ENCODE peak calls at places on chromosomes 16 and 17, in nine cellular contexts. X is hepatocyte, F is BE2C, V is upper lobe of left lung, O is MM.1S, T is body of pancreas, W is upper lobe of right lung, A is sigmoid colon, J is LNCaP clone FGC. S is an unnamed sample.

GRCh38 chr16:9599415-9600110 is 508.1 kb downstream of the HAPSTR1 start:
- DNase-seq in F (no peak), J (no peak), V (no peak), A (no peak), X (no peak), T (no peak), W (no peak), O (no peak), S (no peak)

GRCh38 chr17:55433629-55434422 is 12.2 kb upstream of the MMD start:
- DNase-seq in W (no peak), J (peak), A (peak), F (no peak), X (peak), T (peak), V (peak), O (no peak), S (peak)

GRCh38 chr16:48231675-48232214 is 12.4 kb upstream of the LONP2 start:
- DNase-seq in O (peak), W (no peak), J (no peak), V (no peak), X (peak), T (peak), F (peak), A (no peak), S (peak)

GRCh38 chr17:43940630-43941029 is 1.6 kb downstream of the PPY start:
- DNase-seq in J (no peak), T (no peak), W (no peak), O (peak), X (peak), F (peak), V (no peak), A (no peak), S (peak)

GRCh38 chr17:4968166-4968915 is 724 bp upstream of the SPAG7 start:
- DNase-seq in J (no peak), V (no peak), A (no peak), T (no peak), F (peak), W (peak), X (peak), O (no peak), S (no peak)

GRCh38 chr17:42365136-42365535 is 23.1 kb downstream of the STAT3 start:
- DNase-seq in F (no peak), W (no peak), O (no peak), V (no peak), A (no peak), J (no peak), T (no peak), X (peak), S (peak)

GRCh38 chr17:71460943-71461342 is 659.9 kb upstream of the SOX9 start:
- DNase-seq in T (peak), V (no peak), A (no peak), X (peak), J (no peak), W (no peak), F (peak), O (no peak), S (peak)

GRCh38 chr16:86604436-86605220 is 26.3 kb downstream of the FOXL1 start:
- DNase-seq in F (no peak), O (peak), T (no peak), X (no peak), W (no peak), J (no peak), V (no peak), A (no peak), S (no peak)

GRCh38 chr17:57718878-57719277 is 26.2 kb downstream of the CCDC182 start:
- DNase-seq in W (no peak), F (no peak), X (no peak), A (no peak), J (no peak), V (no peak), O (no peak), T (no peak), S (no peak)

GRCh38 chr16:76634847-76635697 is 357.9 kb downstream of the CNTNAP4 start:
- DNase-seq in F (no peak), J (no peak), T (no peak), X (no peak), A (no peak), W (peak), V (no peak), O (no peak), S (no peak)

DNA sequence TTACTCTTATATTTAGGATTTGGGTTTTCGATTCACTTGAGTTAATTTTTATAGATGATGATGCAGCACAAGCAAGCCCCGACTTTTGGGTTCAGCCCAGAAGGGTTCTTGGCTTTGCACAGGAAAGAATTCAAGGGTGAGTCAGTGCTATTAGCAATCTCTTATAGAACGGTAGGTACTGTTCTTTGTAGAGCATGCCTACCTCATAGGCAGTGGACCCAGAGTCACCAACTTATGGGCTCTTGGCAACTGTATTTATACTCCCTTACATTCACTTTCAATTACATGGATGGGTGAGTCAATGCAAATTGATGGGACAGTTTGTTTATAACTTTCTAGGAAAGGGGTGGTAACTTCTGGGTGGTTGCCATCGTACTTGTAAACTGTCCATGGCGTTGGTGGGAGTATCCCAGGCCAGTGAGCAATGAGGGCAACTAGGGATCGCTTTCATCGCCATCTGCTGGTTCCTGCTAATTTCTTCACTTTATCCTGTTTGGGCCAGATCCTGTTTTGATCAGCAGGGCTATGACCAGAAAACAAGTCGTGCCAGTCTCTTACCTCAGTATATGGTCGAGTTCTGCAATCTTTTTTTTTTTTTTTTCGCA is 362.6 kb downstream of the CNTNAP4 start:
- DNase-seq in J (peak), T (peak), W (no peak), O (no peak), A (no peak), V (no peak), F (peak), X (peak), S (peak)
- TF ChIP-seq CTCF in J (peak), T (peak), W (no peak), O (peak), A (no peak), V (no peak), F (peak), X (peak), S (peak)

GRCh38 chr16:31204871-31205666 is 2.5 kb upstream of the PYCARD start:
- DNase-seq in W (no peak), J (no peak), F (no peak), X (no peak), T (no peak), A (no peak), V (no peak), O (no peak), S (no peak)
- H3K4me3 ChIP-seq in W (no peak), J (no peak), F (no peak), X (no peak), T (no peak), A (no peak), V (no peak), O (no peak), S (no peak)

GRCh38 chr17:17952691-17953090 is 19.5 kb downstream of the TOM1L2 start:
- DNase-seq in W (no peak), F (no peak), T (no peak), V (no peak), O (no peak), A (no peak), J (no peak), X (no peak), S (no peak)
- TF ChIP-seq CTCF in W (no peak), F (no peak), T (no peak), V (no peak), O (no peak), A (no peak), J (no peak), X (no peak), S (no peak)

GRCh38 chr16:53775106-53775820 is 71.3 kb downstream of the FTO start:
- DNase-seq in V (no peak), W (no peak), J (no peak), A (no peak), X (no peak), F (no peak), T (no peak), O (no peak), S (no peak)
- H3K4me3 ChIP-seq in V (no peak), W (no peak), J (no peak), A (no peak), X (no peak), F (no peak), T (no peak), O (no peak), S (no peak)

GRCh38 chr16:79768594-79768993 is 168.1 kb upstream of the MAF start:
- DNase-seq in F (no peak), T (peak), J (no peak), V (no peak), A (no peak), X (no peak), W (no peak), O (no peak), S (no peak)

GRCh38 chr16:79764415-79765149 is 164.0 kb upstream of the MAF start:
- DNase-seq in T (no peak), W (no peak), F (no peak), A (no peak), J (no peak), V (no peak), X (no peak), O (no peak), S (no peak)

GRCh38 chr16:79770244-79771064 is 169.9 kb upstream of the MAF start:
- DNase-seq in X (peak), F (peak), A (peak), O (peak), V (peak), W (peak), T (peak), J (peak), S (peak)

GRCh38 chr16:79769320-79770243 is 169.0 kb upstream of the MAF start:
- DNase-seq in V (no peak), W (no peak), F (no peak), T (no peak), O (no peak), X (no peak), J (no peak), A (no peak), S (no peak)

DNA sequence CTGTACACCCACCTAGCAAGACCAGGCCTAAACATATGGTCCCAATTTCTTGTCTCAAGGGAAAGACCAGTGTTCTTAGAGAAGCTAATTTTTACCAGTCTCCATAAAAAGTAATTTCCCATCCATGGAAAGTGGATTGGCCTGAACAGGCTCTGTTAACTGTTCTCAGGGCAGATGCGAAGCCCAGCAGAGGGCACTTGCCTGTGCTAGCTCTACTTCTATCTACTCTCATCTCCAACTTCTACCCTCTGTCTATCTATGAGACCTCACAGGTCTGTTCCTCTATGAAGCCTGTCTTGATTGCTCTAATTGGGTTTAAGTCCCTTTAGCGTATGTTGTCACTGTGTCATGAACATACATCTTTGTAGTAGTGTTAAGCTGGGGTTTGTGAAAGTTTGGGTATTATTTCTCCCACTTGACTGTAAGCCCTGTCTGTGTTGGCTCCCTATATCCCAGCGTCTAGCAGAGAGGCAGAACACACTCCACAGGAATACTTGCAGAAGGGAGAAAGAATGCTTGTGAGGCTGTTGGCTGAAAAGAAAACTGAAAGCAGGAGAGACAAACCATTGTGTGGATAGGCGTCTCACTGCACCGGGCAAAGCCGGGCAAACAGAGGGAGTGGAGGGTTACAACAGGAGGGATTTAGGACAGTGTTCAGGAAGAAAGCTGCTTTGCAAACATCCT is 167.2 kb upstream of the MAF start:
- DNase-seq in O (peak), T (peak), W (no peak), V (no peak), F (no peak), A (no peak), X (peak), J (no peak), S (peak)
- TF ChIP-seq CTCF in O (peak), T (no peak), W (peak), V (no peak), F (no peak), A (no peak), X (peak), J (peak), S (peak)

DNA sequence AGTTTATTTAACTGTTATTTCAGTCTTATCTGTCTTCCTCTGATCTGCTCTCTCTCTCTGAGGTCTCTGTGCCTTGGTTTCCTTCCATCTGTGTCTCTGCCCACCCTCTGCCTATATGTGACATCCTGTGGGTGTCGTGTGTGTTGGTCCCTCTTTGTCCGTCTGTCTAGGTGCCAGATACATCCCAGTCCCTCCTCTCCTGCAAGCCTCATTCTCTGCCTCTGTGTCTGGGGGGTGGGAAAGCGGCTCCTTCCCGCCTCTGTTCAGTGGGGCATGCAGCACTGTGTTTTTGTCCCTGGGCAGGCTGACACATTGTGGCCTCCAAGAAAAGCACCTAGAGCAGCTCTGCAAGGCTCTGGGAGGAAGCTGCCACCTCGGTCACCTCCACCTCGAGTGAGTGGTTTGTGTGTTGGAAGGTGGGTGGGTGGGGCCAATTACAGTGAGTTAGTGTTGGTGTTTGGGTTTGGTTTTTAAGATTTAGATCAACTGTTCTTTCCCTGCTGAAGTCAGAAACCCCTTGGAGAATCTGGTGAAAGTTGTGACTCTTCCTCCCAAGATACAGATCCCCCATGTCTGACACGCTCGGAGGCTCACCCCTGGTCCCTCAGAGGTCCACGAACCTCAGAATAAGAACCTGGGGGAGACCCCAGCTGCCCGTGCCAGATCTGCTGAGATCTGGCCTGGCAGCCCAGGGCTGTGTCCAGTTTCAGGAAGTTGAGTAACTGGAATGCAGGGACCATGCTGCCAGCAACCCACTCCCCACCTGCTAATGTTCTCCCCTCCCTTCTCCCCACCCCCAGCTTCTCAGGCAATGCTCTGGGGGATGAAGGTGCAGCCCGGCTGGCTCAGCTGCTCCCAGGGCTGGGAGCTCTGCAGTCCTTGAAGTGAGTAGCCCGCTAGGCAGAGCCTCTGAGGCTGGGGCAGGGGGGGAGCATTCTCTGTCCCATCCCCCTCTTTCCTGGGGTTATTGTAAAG is 50.9 kb upstream of the CPNE2 start:
- DNase-seq in W (no peak), J (no peak), T (no peak), F (no peak), X (no peak), V (peak), A (no peak), O (peak), S (no peak)
- H3K4me3 ChIP-seq in W (no peak), J (no peak), T (no peak), F (no peak), X (no peak), V (no peak), A (no peak), O (peak), S (no peak)

GRCh38 chr17:74566132-74566753 is 1.1 kb downstream of the CD300H start:
- DNase-seq in A (no peak), F (peak), O (peak), T (peak), X (peak), V (peak), W (no peak), J (no peak), S (no peak)
- TF ChIP-seq CTCF in A (peak), F (peak), O (peak), T (no peak), X (peak), V (peak), W (peak), J (peak), S (peak)

GRCh38 chr16:68984467-68984866 is 121.0 kb upstream of the HAS3 start:
- DNase-seq in O (no peak), T (no peak), F (no peak), W (no peak), A (no peak), J (no peak), X (no peak), V (no peak), S (no peak)
- H3K4me3 ChIP-seq in O (no peak), T (no peak), F (no peak), W (no peak), A (no peak), J (no peak), X (no peak), V (no peak), S (no peak)

S was measured in astrocyte of the spinal cord.